ENCODE peak calls at places on chromosomes 11 and 22, in ten cellular contexts. C is cardiac fibroblast, H is hepatocyte, K is A673, X is astrocyte, Q is Caco-2, Z is AG04450, U is MM.1S, D is psoas muscle, R is ovary. L is an unnamed sample.

GRCh38 chr22:37427128-37427710 is at the start of gene ELFN2:
- DNase-seq in Z (no peak), K (no peak), D (no peak), H (peak), Q (peak), R (no peak), X (no peak), C (peak), U (no peak), L (no peak)

GRCh38 chr22:17430298-17430900 is 61.1 kb downstream of the CECR2 start:
- DNase-seq in H (peak), U (no peak), Q (no peak), Z (no peak), C (peak), D (no peak), K (no peak), X (peak), R (peak), L (no peak)

GRCh38 chr11:69075421-69076128 is 26.8 kb downstream of the TPCN2 start:
- DNase-seq in H (no peak), K (no peak), R (peak), U (no peak), X (peak), C (peak), D (peak), Z (peak), Q (no peak), L (no peak)

GRCh38 chr11:36375348-36376314 is 79.5 kb downstream of the PRR5L start:
- DNase-seq in C (no peak), Q (no peak), R (no peak), X (no peak), Z (no peak), H (no peak), U (no peak), K (no peak), D (no peak), L (no peak)

GRCh38 chr11:85955531-85955930 is 100.3 kb downstream of the CCDC83 start:
- DNase-seq in D (no peak), H (no peak), U (no peak), C (peak), K (no peak), R (no peak), X (peak), Q (no peak), Z (peak), L (no peak)

GRCh38 chr11:87473174-87473573 is 435.4 kb downstream of the TMEM135 start:
- DNase-seq in H (peak), Q (no peak), U (no peak), D (no peak), K (peak), X (peak), Z (peak), C (no peak), R (no peak), L (no peak)

GRCh38 chr11:200224-201003 is 6.8 kb downstream of the BET1L start:
- DNase-seq in H (no peak), Q (no peak), X (no peak), R (peak), K (no peak), Z (no peak), D (no peak), U (no peak), C (no peak), L (no peak)

GRCh38 chr11:36540998-36541397 is 26.8 kb upstream of the RAG1 start:
- DNase-seq in Q (peak), H (peak), X (peak), Z (no peak), C (peak), D (no peak), K (peak), R (no peak), U (peak), L (peak)

GRCh38 chr22:28333106-28333505 is 346.5 kb downstream of the TTC28 start:
- DNase-seq in U (no peak), Z (no peak), K (no peak), X (no peak), Q (no peak), D (no peak), C (no peak), R (no peak), H (no peak), L (no peak)

GRCh38 chr11:1499261-1499890 is 12.8 kb upstream of the MOB2 start:
- DNase-seq in D (peak), C (no peak), X (no peak), R (peak), Q (no peak), H (no peak), Z (no peak), U (no peak), K (no peak), L (no peak)

GRCh38 chr11:107590460-107591097 is 368 bp upstream of the ELMOD1 start:
- DNase-seq in Z (no peak), X (no peak), H (no peak), Q (peak), U (no peak), K (no peak), C (no peak), D (no peak), R (no peak), L (no peak)

GRCh38 chr11:73465019-73465675 is 88.9 kb downstream of the RELT start:
- DNase-seq in H (no peak), Z (no peak), X (peak), D (no peak), U (no peak), Q (no peak), K (no peak), C (peak), R (no peak), L (no peak)

GRCh38 chr22:48226026-48227013 is 1463.9 kb downstream of the TBC1D22A start:
- DNase-seq in H (no peak), C (no peak), Q (no peak), D (no peak), X (no peak), R (no peak), Z (no peak), K (no peak), U (no peak), L (no peak)

GRCh38 chr22:40216041-40216756 is 38.5 kb downstream of the TNRC6B start:
- DNase-seq in K (no peak), X (no peak), Q (no peak), C (no peak), D (no peak), Z (no peak), H (no peak), R (no peak), U (peak), L (no peak)

GRCh38 chr11:119218141-119218878 is 12.2 kb downstream of the CBL start:
- DNase-seq in Z (peak), H (peak), Q (no peak), C (peak), D (no peak), X (peak), R (no peak), K (peak), U (no peak), L (no peak)

GRCh38 chr22:37189011-37189466 is 992 bp upstream of the C1QTNF6 start:
- DNase-seq in C (peak), Z (no peak), R (no peak), H (no peak), D (no peak), K (peak), U (no peak), Q (no peak), X (peak), L (peak)

GRCh38 chr22:37887610-37888378 is 18.3 kb upstream of the MICALL1 start:
- DNase-seq in H (no peak), U (no peak), R (peak), X (peak), Z (peak), Q (peak), D (no peak), K (peak), C (peak), L (peak)

GRCh38 chr22:29308148-29308790 is 1.8 kb downstream of the GAS2L1 start:
- DNase-seq in Z (no peak), D (peak), K (no peak), H (no peak), C (no peak), U (no peak), R (peak), Q (no peak), X (no peak), L (no peak)

GRCh38 chr22:50027639-50028537 is 15.3 kb upstream of the IL17REL start:
- DNase-seq in X (no peak), U (no peak), D (no peak), K (no peak), C (no peak), H (peak), Z (no peak), Q (no peak), R (no peak), L (no peak)

GRCh38 chr11:128965485-128965884 is 22.8 kb upstream of the TP53AIP1 start:
- DNase-seq in X (no peak), Q (no peak), U (peak), H (no peak), D (no peak), C (peak), R (no peak), Z (no peak), K (no peak), L (no peak)

GRCh38 chr11:12258451-12258850 is 118.9 kb upstream of the PARVA start:
- DNase-seq in Q (peak), R (no peak), X (peak), U (no peak), Z (no peak), D (no peak), C (peak), H (peak), K (no peak), L (no peak)

GRCh38 chr22:36659762-36660509 is 43.6 kb downstream of the CACNG2 start:
- DNase-seq in Z (peak), U (no peak), D (peak), Q (no peak), K (peak), R (peak), H (peak), C (peak), X (peak), L (peak)

GRCh38 chr11:119829407-119829806 is 100.4 kb upstream of the NECTIN1 start:
- DNase-seq in U (no peak), X (no peak), Q (no peak), D (no peak), Z (no peak), H (no peak), R (no peak), C (no peak), K (no peak), L (no peak)

GRCh38 chr11:80167766-80168165 is 726.9 kb upstream of the TENM4 start:
- DNase-seq in R (no peak), X (peak), U (peak), D (no peak), H (no peak), C (peak), K (no peak), Q (no peak), Z (no peak), L (no peak)

GRCh38 chr11:76690736-76691135 is 20.2 kb upstream of the LRRC32 start:
- DNase-seq in U (no peak), R (no peak), Z (peak), X (no peak), H (no peak), Q (no peak), D (no peak), C (peak), K (no peak), L (no peak)

GRCh38 chr11:72920001-72920400 is 105.8 kb downstream of the ATG16L2 start:
- DNase-seq in Z (no peak), K (no peak), U (no peak), H (no peak), R (no peak), Q (no peak), D (no peak), C (no peak), X (no peak), L (no peak)

GRCh38 chr22:44108806-44109385 is 71.8 kb upstream of the PARVG start:
- DNase-seq in Q (no peak), U (no peak), R (peak), H (no peak), K (no peak), X (no peak), Z (no peak), C (no peak), D (peak), L (no peak)

GRCh38 chr11:27471588-27472397 is 797 bp downstream of the LGR4 start:
- DNase-seq in Z (no peak), K (peak), H (peak), R (peak), U (peak), C (peak), D (peak), X (no peak), Q (peak), L (no peak)

GRCh38 chr11:87300640-87301381 is 263.1 kb downstream of the TMEM135 start:
- DNase-seq in X (no peak), U (peak), R (no peak), Q (no peak), Z (no peak), C (peak), K (no peak), H (no peak), D (no peak), L (no peak)

GRCh38 chr11:66113132-66113856 is 43.2 kb downstream of the PACS1 start:
- DNase-seq in X (peak), R (no peak), C (peak), Z (no peak), D (no peak), H (peak), K (peak), U (no peak), Q (peak), L (peak)

GRCh38 chr11:122748968-122749687 is 89.2 kb upstream of the CRTAM start:
- DNase-seq in Z (peak), H (no peak), C (peak), X (peak), Q (no peak), U (peak), K (peak), R (no peak), D (no peak), L (no peak)

GRCh38 chr11:126917531-126918204 is 82.9 kb downstream of the KIRREL3 start:
- DNase-seq in H (peak), D (no peak), U (no peak), R (no peak), K (peak), Q (no peak), Z (peak), C (peak), X (peak), L (no peak)

DNA sequence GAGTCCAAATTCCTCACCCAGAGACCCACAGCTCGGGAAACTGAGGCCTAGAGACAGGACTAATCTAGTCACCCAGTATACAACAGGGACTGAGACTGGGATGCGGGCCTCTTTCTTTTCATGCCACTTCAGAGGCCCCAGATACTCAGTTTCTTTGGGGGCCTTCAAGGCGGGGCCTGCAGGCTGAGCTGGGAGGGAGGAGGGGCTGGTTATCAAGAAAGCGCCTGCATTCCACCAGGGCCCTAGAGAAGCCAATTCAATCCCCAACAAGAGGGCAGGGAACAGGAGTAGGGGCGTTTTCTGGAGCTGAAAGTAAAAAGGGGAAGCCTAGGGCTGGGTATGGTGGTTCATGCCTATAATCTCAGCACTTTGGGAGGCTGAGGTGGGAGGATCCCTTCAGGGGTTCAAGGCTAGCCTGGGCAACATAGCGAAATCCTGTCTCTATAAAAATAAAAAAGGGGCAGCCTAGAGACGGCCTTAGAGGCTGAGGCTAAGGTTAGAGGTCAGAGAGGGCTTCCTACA is 1.6 kb downstream of the ATG2A start:
- DNase-seq in K (no peak), Q (no peak), H (no peak), D (no peak), R (no peak), C (no peak), X (no peak), U (no peak), Z (no peak), L (no peak)
- H3K4me3 ChIP-seq in K (peak), Q (peak), H (no peak), D (peak), R (peak), C (no peak), X (no peak), U (no peak), Z (peak), L (peak)

GRCh38 chr22:42645341-42645937 is 3.8 kb downstream of the CYB5R3 start:
- DNase-seq in R (peak), D (peak), Z (no peak), K (no peak), C (no peak), Q (no peak), U (no peak), X (no peak), H (no peak), L (no peak)
- H3K4me3 ChIP-seq in R (peak), D (peak), Z (no peak), K (no peak), C (no peak), Q (no peak), U (no peak), X (no peak), H (no peak), L (no peak)

GRCh38 chr11:70883973-70884688 is 368.2 kb downstream of the SHANK2 start:
- DNase-seq in Z (no peak), R (no peak), C (peak), D (no peak), K (no peak), H (no peak), Q (no peak), X (no peak), U (no peak), L (no peak)

GRCh38 chr11:70885281-70885680 is 367.1 kb downstream of the SHANK2 start:
- DNase-seq in D (no peak), X (no peak), H (no peak), Z (no peak), U (no peak), Q (no peak), C (no peak), K (no peak), R (no peak), L (no peak)

GRCh38 chr11:70883323-70883940 is 368.9 kb downstream of the SHANK2 start:
- DNase-seq in U (no peak), H (no peak), K (no peak), R (no peak), X (no peak), C (no peak), Z (no peak), D (no peak), Q (no peak), L (no peak)

GRCh38 chr11:70887428-70887827 is 364.9 kb downstream of the SHANK2 start:
- DNase-seq in K (no peak), H (no peak), D (no peak), R (no peak), Q (no peak), C (no peak), X (no peak), U (no peak), Z (no peak), L (no peak)

DNA sequence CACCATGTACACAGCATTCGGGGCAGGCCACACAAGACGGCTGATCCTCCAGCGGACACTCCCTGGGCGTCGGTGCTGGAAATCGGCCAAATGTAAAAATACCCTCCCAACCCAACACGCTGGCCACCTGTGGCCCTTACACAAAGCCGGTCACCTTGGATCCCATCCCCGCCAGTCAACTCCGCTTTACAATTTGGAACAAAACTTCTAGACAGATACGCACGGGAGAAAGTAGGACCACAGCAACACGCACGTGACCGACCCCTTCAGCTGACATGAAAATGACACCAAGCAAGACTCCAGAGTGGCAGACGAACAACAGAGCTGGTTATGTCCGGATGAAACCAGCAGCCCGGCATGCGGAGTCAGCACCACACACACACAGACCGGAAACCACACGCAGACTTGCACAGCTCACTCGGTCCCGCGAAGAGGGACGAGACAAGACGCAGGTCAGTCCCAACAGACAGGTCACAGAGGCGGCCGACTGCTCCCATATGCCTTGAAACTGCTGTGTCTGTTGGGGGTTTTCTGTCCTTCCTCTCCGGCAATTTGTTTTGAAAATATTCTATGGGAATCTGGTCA is 366.6 kb downstream of the SHANK2 start:
- DNase-seq in H (no peak), D (no peak), R (no peak), C (peak), U (peak), Z (no peak), Q (no peak), X (no peak), K (peak), L (no peak)
- H3K4me3 ChIP-seq in H (no peak), D (no peak), R (no peak), C (no peak), U (no peak), Z (no peak), Q (no peak), X (no peak), K (no peak), L (no peak)

DNA sequence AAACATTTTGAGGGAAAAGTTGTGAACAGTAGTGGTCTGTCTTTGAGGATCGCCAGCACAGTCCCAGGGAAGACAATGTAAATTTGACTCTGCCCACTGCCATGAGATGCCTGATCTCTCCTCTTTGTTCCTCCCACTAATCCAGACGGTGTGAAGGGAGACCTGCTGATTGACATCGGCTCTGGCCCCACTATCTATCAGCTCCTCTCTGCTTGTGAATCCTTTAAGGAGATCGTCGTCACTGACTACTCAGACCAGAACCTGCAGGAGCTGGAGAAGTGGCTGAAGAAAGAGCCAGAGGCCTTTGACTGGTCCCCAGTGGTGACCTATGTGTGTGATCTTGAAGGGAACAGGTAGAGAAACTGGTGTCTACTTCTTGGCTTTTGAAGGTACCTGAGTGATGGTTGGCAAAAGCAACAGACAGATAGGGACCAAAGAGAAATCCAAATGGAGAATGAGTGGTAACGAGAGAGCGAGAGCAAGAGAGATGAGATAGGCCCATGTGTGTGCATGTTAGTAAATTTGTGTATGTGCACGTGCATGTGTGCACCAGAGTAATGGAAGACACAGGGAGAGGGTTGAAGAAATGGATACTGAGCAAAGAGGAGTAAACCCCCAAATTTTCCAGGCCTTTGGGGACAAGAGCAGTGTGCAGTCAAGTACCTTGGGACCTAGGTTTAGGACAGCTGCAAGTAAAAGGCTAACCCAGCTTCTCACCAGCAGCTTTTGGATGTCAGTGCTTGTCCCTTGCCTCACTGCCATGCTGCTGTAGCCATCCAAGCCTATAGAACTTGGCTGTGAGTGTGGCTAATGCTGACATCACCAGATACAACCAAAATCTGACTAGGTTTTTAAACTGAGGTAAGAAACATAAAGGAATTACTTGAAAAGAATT is 1.9 kb downstream of the NNMT start:
- DNase-seq in U (no peak), X (no peak), Z (no peak), C (peak), K (no peak), R (no peak), D (no peak), Q (no peak), H (no peak), L (no peak)
- H3K4me3 ChIP-seq in U (no peak), X (peak), Z (peak), C (peak), K (no peak), R (peak), D (peak), Q (no peak), H (no peak), L (no peak)

L was measured in LNCaP clone FGC.